ENCODE peak calls at places on chromosomes 1 and 21, in five cellular contexts. M is heart left ventricle, B is stomach, C is A549, P is A673. V is an unnamed sample.

GRCh38 chr1:94648225-94649007 is 106.9 kb upstream of the F3 start:
- DNase-seq in P (peak; percentile 67), B (peak; percentile 68), C (no peak), M (no peak), V (no peak)

GRCh38 chr1:154776339-154776605 is 93.8 kb downstream of the KCNN3 start:
- DNase-seq in M (no peak), C (no peak), P (no peak), B (no peak), V (no peak)

GRCh38 chr21:45135868-45136267 is 61.5 kb downstream of the ADARB1 start:
- DNase-seq in C (no peak), M (no peak), B (no peak), P (no peak), V (no peak)

GRCh38 chr1:183911285-183911684 is 106.4 kb downstream of the RGL1 start:
- DNase-seq in P (no peak), C (no peak), B (no peak), M (no peak), V (no peak)

GRCh38 chr1:172698224-172698623 is 39.3 kb downstream of the FASLG start:
- DNase-seq in P (no peak), M (no peak), C (no peak), B (no peak), V (no peak)

GRCh38 chr1:206065547-206066143 is 12.7 kb downstream of the RHEX start:
- DNase-seq in P (no peak), M (no peak), C (no peak), B (no peak), V (no peak)

GRCh38 chr21:16956824-16957223 is 556.0 kb upstream of the CXADR start:
- DNase-seq in P (no peak), M (no peak), B (no peak), C (no peak), V (no peak)

GRCh38 chr1:26530898-26531598 is 1.5 kb downstream of the RPS6KA1 start:
- DNase-seq in P (peak; percentile 39), C (peak; percentile 72), B (peak; percentile 81), M (no peak), V (peak; percentile 68)

GRCh38 chr21:38680401-38680800 is 125.3 kb upstream of the ETS2 start:
- DNase-seq in C (no peak), P (no peak), B (no peak), M (no peak), V (no peak)

GRCh38 chr1:47002211-47002610 is 21.3 kb upstream of the CYP4X1 start:
- DNase-seq in M (no peak), P (no peak), C (no peak), B (no peak), V (no peak)

GRCh38 chr1:34188418-34188817 is 11.7 kb downstream of the C1orf94 start:
- DNase-seq in C (no peak), B (no peak), M (no peak), P (no peak), V (no peak)

GRCh38 chr1:179251675-179252074 is 22.2 kb upstream of the ABL2 start:
- DNase-seq in M (no peak), B (no peak), C (peak; percentile 59), P (peak; percentile 48), V (no peak)

GRCh38 chr1:152753586-152753985 is 4.2 kb upstream of the KPRP start:
- DNase-seq in B (no peak), P (no peak), C (no peak), M (no peak), V (no peak)

GRCh38 chr1:210598135-210598652 is 269.5 kb downstream of the HHAT start:
- DNase-seq in P (peak; percentile 58), M (no peak), C (peak; percentile 98), B (no peak), V (peak; percentile 59)

GRCh38 chr1:216175714-216176113 is 247.5 kb downstream of the USH2A start:
- DNase-seq in M (no peak), B (no peak), C (no peak), P (peak; percentile 33), V (no peak)

GRCh38 chr1:157173900-157174410 is 35.8 kb upstream of the ETV3 start:
- DNase-seq in B (no peak), P (no peak), M (no peak), C (no peak), V (no peak)

GRCh38 chr1:115314765-115315164 is 23.3 kb downstream of the NGF start:
- DNase-seq in C (peak; percentile 18), B (no peak), M (no peak), P (no peak), V (peak; percentile 47)

GRCh38 chr1:244241438-244241837 is 190.4 kb downstream of the ZBTB18 start:
- DNase-seq in C (no peak), P (no peak), B (no peak), M (no peak), V (no peak)

GRCh38 chr1:103170608-103171007 is 62.3 kb upstream of the COL11A1 start:
- DNase-seq in C (no peak), P (no peak), M (no peak), B (no peak), V (no peak)

GRCh38 chr1:224116131-224116530 is 2.2 kb downstream of the FBXO28 start:
- DNase-seq in P (peak; percentile 73), M (no peak), B (no peak), C (peak; percentile 72), V (peak; percentile 32)

GRCh38 chr1:154652893-154653292 is 44.9 kb upstream of the ADAR start:
- DNase-seq in B (no peak), M (no peak), C (no peak), P (no peak), V (no peak)

GRCh38 chr1:39434797-39435395 is 56.5 kb upstream of the BMP8A start:
- DNase-seq in C (peak; percentile 18), P (no peak), B (no peak), M (no peak), V (peak; percentile 63)

GRCh38 chr21:16198546-16198945 is 468.8 kb downstream of the USP25 start:
- DNase-seq in B (no peak), P (no peak), C (no peak), M (no peak), V (no peak)

GRCh38 chr1:53959664-53960250 is 13.6 kb downstream of the LRRC42 start:
- DNase-seq in B (no peak), P (no peak), M (no peak), C (peak; percentile 41), V (no peak)

GRCh38 chr1:242243472-242243871 is 244.6 kb upstream of the MAP1LC3C start:
- DNase-seq in C (no peak), P (no peak), B (no peak), M (no peak), V (no peak)

GRCh38 chr1:81430236-81430635 is 370.5 kb upstream of the ADGRL2 start:
- DNase-seq in P (no peak), M (no peak), C (no peak), B (no peak), V (no peak)

GRCh38 chr1:36248250-36248894 is 24.1 kb downstream of the THRAP3 start:
- DNase-seq in P (no peak), M (no peak), B (peak; percentile 62), C (peak; percentile 92), V (peak; percentile 72)

GRCh38 chr21:27023186-27023585 is 56.3 kb upstream of the ADAMTS5 start:
- DNase-seq in B (no peak), M (no peak), P (no peak), C (no peak), V (no peak)

GRCh38 chr1:166089804-166090203 is 77.0 kb downstream of the FAM78B start:
- DNase-seq in M (no peak), P (peak; percentile 38), B (no peak), C (no peak), V (no peak)

GRCh38 chr1:94801919-94802546 is 18.1 kb upstream of the SLC44A3 start:
- DNase-seq in C (peak; percentile 66), B (no peak), P (peak; percentile 85), M (no peak), V (peak; percentile 69)

GRCh38 chr1:100448371-100448770 is 89.6 kb upstream of the GPR88 start:
- DNase-seq in P (no peak), C (no peak), B (peak; percentile 81), M (no peak), V (no peak)

GRCh38 chr1:100443739-100444571 is 91.6 kb downstream of the CDC14A start:
- DNase-seq in B (no peak), C (no peak), M (no peak), P (no peak), V (no peak)

GRCh38 chr1:100441651-100442050 is 89.3 kb downstream of the CDC14A start:
- DNase-seq in B (no peak), C (no peak), M (no peak), P (no peak), V (no peak)

GRCh38 chr1:100449477-100449876 is 88.5 kb upstream of the GPR88 start:
- DNase-seq in M (no peak), P (no peak), C (no peak), B (no peak), V (no peak)

GRCh38 chr1:100445565-100445964 is 92.4 kb upstream of the GPR88 start:
- DNase-seq in C (no peak), P (no peak), B (no peak), M (no peak), V (no peak)
- H3K4me3 ChIP-seq in C (no peak overlapping the region), P (no peak overlapping the region), B (no peak overlapping the region), M (no peak overlapping the region), V (no peak overlapping the region)

GRCh38 chr1:3553166-3553939 is 58.0 kb downstream of the MEGF6 start:
- DNase-seq in M (no peak), C (no peak), B (no peak), P (no peak), V (no peak)
- TF ChIP-seq CTCF in M (no peak), C (no peak), B (no peak), P (no peak), V (no peak)

DNA sequence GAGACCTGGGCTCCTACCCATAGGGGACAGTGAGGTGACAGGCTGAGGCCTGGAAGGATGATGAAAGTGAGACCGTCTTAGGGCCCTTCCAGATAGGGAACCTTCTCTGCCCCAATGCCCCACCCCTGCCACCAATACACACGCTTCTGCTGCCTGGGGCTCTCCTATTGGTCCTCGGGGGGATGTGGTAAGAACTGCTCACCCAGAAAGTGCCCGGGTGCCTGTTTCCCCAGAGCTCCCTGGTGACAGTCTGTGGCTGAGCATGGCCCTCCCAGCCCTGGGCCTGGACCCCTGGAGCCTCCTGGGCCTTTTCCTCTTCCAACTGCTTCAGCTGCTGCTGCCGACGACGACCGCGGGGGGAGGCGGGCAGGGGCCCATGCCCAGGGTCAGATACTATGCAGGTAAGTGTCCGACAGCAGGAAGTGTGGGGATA is 948 bp downstream of the SEMA4A start:
- DNase-seq in P (no peak), C (no peak), B (peak; percentile 46), M (no peak), V (no peak)
- H3K4me3 ChIP-seq in P (no peak overlapping the region), C (no peak overlapping the region), B (no peak overlapping the region), M (peak overlapping the region; percentile 19), V (peak overlapping the region; percentile 26)

DNA sequence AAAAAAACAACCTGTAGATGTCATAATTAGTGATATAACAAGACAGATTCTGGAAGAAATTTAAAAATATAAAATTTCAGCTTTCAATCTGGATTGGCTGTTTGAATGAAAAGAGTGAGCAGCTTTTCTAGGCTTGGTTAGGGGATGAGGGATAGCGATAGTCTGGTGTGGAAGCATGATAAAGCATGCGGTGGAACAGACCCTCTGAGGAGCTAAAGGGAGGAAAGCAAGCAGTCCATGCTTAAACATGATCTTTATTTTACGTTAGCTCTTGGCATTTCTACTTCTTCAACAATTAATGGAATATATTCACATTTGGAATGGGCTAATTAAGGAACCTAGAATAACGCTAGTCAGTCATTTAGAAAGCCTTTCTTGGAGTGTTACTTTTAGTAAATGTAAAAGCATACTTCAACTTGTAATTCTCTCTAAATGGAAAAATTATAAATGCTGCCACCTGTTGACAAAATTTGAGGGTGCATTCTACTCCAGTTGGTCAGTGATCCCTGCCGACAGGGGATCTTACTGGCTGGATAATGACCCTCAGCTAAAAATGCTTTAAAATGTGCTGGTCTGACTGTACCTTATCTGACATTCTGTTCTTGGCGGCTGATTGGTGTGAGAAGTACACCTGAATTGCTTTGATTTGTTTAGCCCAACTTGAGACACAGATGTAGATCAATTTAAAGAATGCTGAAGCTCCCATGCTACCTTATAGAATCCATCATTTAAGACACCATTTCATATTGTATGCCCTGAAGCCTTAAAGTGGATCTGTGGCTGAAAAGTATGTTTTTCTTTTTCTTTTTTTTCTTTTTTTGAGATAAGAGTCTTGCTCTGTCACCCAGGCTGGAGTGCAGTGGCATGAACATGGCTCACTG is 61.2 kb downstream of the AK4 start:
- DNase-seq in P (peak; percentile 48), M (no peak), C (peak; percentile 28), B (no peak), V (no peak)
- TF ChIP-seq CTCF in P (peak; percentile 73), M (peak; percentile 72), C (peak; percentile 54), B (no peak), V (peak; percentile 68)